ENCODE peak calls at places on chromosomes 11 and 22, in six cellular contexts. B is mucosa of gallbladder, F is stromal cell of bone marrow, A is progenitor cell of endocrine pancreas, N is brain microvascular endothelial cell, M is GM23338. J is an unnamed sample.
A peak's percentile ranks its signal among the peaks of the same experiment; 100 is the strongest.

GRCh38 chr22:17243524-17243923 is 24.3 kb upstream of the ADA2 start:
- DNase-seq in F (peak; percentile 19), M (no peak), N (no peak), B (no peak), A (no peak), J (no peak)

GRCh38 chr11:68383976-68384501 is 71.6 kb downstream of the LRP5 start:
- DNase-seq in A (peak; percentile 69), M (peak; percentile 86), N (peak; percentile 51), F (no peak), B (peak; percentile 61), J (peak; percentile 43)

GRCh38 chr22:37472418-37473006 is 13.7 kb downstream of the MFNG start:
- DNase-seq in N (no peak), F (no peak), A (no peak), M (peak; percentile 81), B (no peak), J (peak; percentile 9)

GRCh38 chr11:62352355-62353336 is 15.4 kb downstream of the ASRGL1 start:
- DNase-seq in B (no peak), F (no peak), N (no peak), A (no peak), M (no peak), J (no peak)

GRCh38 chr22:33807465-33807864 is 112.8 kb downstream of the LARGE1 start:
- DNase-seq in B (no peak), M (no peak), F (peak; percentile 72), N (peak; percentile 25), A (no peak), J (no peak)

GRCh38 chr22:50082197-50082715 is 3.0 kb downstream of the MLC1 start:
- DNase-seq in F (no peak), M (no peak), B (no peak), A (no peak), N (no peak), J (no peak)

GRCh38 chr11:67524480-67524808 is 1.2 kb upstream of the CABP2 start:
- DNase-seq in B (no peak), F (no peak), M (no peak), N (no peak), A (no peak), J (no peak)

GRCh38 chr22:29994027-29994715 is 86.1 kb upstream of the HORMAD2 start:
- DNase-seq in F (no peak), A (no peak), N (peak; percentile 79), M (no peak), B (no peak), J (no peak)

GRCh38 chr22:45105281-45105700 is 58.4 kb upstream of the NUP50 start:
- DNase-seq in A (no peak), N (no peak), B (no peak), F (peak; percentile 91), M (no peak), J (no peak)

GRCh38 chr11:131839326-131839725 is 468.9 kb downstream of the NTM start:
- DNase-seq in N (peak; percentile 8), M (no peak), F (no peak), B (no peak), A (no peak), J (no peak)

GRCh38 chr11:86206296-86206695 is 38.3 kb upstream of the EED start:
- DNase-seq in M (no peak), B (no peak), N (no peak), A (no peak), F (no peak), J (no peak)

GRCh38 chr11:111148116-111148515 is 97.4 kb upstream of the POU2AF2 start:
- DNase-seq in N (no peak), M (no peak), F (no peak), A (no peak), B (no peak), J (no peak)

GRCh38 chr22:48803171-48803992 is 1024.3 kb downstream of the BRD1 start:
- DNase-seq in A (no peak), M (no peak), B (no peak), F (no peak), N (no peak), J (no peak)

GRCh38 chr11:67381244-67381972 is 8.0 kb upstream of the CLCF1 start:
- DNase-seq in M (no peak), F (no peak), N (no peak), B (no peak), A (no peak), J (no peak)

GRCh38 chr11:121104223-121104831 is 3.3 kb downstream of the TECTA start:
- DNase-seq in B (peak; percentile 14), A (no peak), M (peak; percentile 75), N (no peak), F (no peak), J (no peak)

GRCh38 chr11:88680806-88681205 is 343.3 kb upstream of the CTSC start:
- DNase-seq in M (no peak), B (no peak), N (no peak), A (no peak), F (no peak), J (no peak)

GRCh38 chr11:120952503-120953229 is 71.2 kb upstream of the TBCEL start:
- DNase-seq in B (peak; percentile 72), F (peak; percentile 54), A (peak; percentile 81), M (peak; percentile 93), N (peak; percentile 50), J (peak; percentile 52)

GRCh38 chr22:29344137-29344536 is 28.6 kb upstream of the RASL10A start:
- DNase-seq in B (peak; percentile 67), N (peak; percentile 90), F (peak; percentile 14), M (no peak), A (no peak), J (no peak)

GRCh38 chr11:113528982-113529381 is 53.8 kb upstream of the DRD2 start:
- DNase-seq in A (no peak), F (no peak), M (no peak), B (no peak), N (no peak), J (no peak)